ENCODE peak calls at places on chromosomes 5 and 9, in seven cellular contexts. N, P, J, G, F, D and Z are unnamed samples. For H3K4me1, the result is how much of the 10 kb centered on the place peaks cover.

GRCh38 chr5:178483620-178484019 is 106.6 kb downstream of the COL23A1 start:
- DNase-seq in F (no peak), G (no peak), P (peak), N (peak), D (no peak), J (peak), Z (no peak)

GRCh38 chr5:78538240-78538850 is 110.2 kb downstream of the LHFPL2 start:
- DNase-seq in N (no peak), J (no peak), G (no peak), D (no peak), F (no peak), P (no peak), Z (no peak)

GRCh38 chr5:99317136-99317535 is 388.3 kb upstream of the CHD1 start:
- DNase-seq in G (peak), N (no peak), D (no peak), P (no peak), J (no peak), F (no peak), Z (no peak)

GRCh38 chr9:136968333-136969127 is 8.8 kb upstream of the PTGDS start:
- DNase-seq in N (no peak), J (no peak), G (no peak), P (no peak), F (no peak), D (no peak), Z (no peak)

GRCh38 chr5:108046955-108047670 is 334.8 kb downstream of the FBXL17 start:
- DNase-seq in N (no peak), G (no peak), D (no peak), P (no peak), J (no peak), F (no peak), Z (no peak)

GRCh38 chr9:95715911-95716435 is 159.5 kb upstream of the ERCC6L2 start:
- DNase-seq in D (no peak), J (no peak), F (peak), N (no peak), P (no peak), G (no peak), Z (no peak)

GRCh38 chr5:82859439-82860140 is 217.6 kb downstream of the TMEM167A start:
- DNase-seq in N (no peak), P (no peak), G (no peak), D (no peak), J (no peak), F (peak), Z (no peak)

GRCh38 chr9:22244141-22245011 is 202.2 kb upstream of the DMRTA1 start:
- DNase-seq in J (peak), F (peak), D (no peak), N (peak), G (peak), P (no peak), Z (peak)

GRCh38 chr5:74063821-74064598 is 438.0 kb downstream of the ARHGEF28 start:
- DNase-seq in P (no peak), J (no peak), G (peak), N (no peak), F (peak), D (no peak), Z (no peak)

GRCh38 chr5:20678814-20679298 is 690.9 kb upstream of the CDH18 start:
- DNase-seq in N (no peak), P (no peak), J (no peak), F (peak), D (no peak), G (no peak), Z (no peak)

GRCh38 chr9:88106492-88106891 is 31.8 kb downstream of the SPATA31C2 start:
- DNase-seq in J (no peak), D (no peak), N (peak), F (peak), P (no peak), G (no peak), Z (no peak)

GRCh38 chr5:76765249-76765648 is 49.3 kb downstream of the F2R start:
- DNase-seq in P (no peak), N (no peak), J (no peak), F (peak), G (no peak), D (no peak), Z (no peak)

GRCh38 chr5:133336121-133336968 is 276.0 kb downstream of the FSTL4 start:
- DNase-seq in F (no peak), G (no peak), P (no peak), D (no peak), N (peak), J (no peak), Z (peak)

GRCh38 chr9:112711050-112711689 is 6.7 kb downstream of the INIP start:
- DNase-seq in P (no peak), J (peak), G (peak), F (peak), N (no peak), D (no peak), Z (no peak)

GRCh38 chr5:17817946-17818345 is 183.7 kb downstream of the TAF11L14 start:
- DNase-seq in D (no peak), J (no peak), N (no peak), G (no peak), F (peak), P (no peak), Z (no peak)

GRCh38 chr5:140340605-140341004 is 5.8 kb downstream of the HBEGF start:
- DNase-seq in N (no peak), F (no peak), D (no peak), J (no peak), G (no peak), P (no peak), Z (no peak)

GRCh38 chr5:151810449-151810848 is 38.7 kb downstream of the G3BP1 start:
- DNase-seq in J (no peak), F (no peak), N (no peak), D (no peak), P (no peak), G (no peak), Z (no peak)

GRCh38 chr9:130391863-130392262 is 52.9 kb upstream of the ASS1 start:
- DNase-seq in G (no peak), J (no peak), P (no peak), F (no peak), N (no peak), D (no peak), Z (no peak)

GRCh38 chr5:150140830-150141229 is 14.8 kb downstream of the PDGFRB start:
- DNase-seq in G (no peak), P (peak), D (no peak), J (no peak), N (no peak), F (peak), Z (no peak)

GRCh38 chr5:53291528-53291927 is 182.0 kb upstream of the MOCS2 start:
- DNase-seq in J (no peak), N (no peak), P (no peak), G (no peak), D (no peak), F (peak), Z (no peak)

GRCh38 chr5:153999995-154000394 is 38.7 kb downstream of the FAM114A2 start:
- DNase-seq in P (no peak), N (no peak), G (no peak), F (no peak), J (no peak), D (no peak), Z (no peak)

DNA sequence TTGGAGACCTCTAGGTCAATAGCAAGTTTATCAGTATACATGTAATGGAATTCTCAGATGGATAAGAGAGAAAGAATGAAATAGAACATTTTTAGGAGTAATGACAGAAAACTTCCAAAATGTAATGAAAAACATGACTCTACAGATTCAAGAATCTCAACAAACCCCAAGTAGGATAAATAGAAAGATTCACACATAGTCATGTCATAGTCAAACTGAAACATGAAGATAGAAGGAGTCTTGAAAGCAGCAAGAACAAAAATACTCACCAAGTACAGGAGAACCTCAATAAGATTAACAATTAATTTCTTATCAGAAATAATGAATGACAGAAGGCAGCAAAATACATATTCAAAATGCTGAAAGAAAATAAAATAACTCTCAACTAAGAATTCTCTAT is 164.5 kb downstream of the SPATA31D1 start:
- DNase-seq in P (no peak), G (no peak), F (no peak), J (no peak), D (no peak), N (no peak), Z (no peak)
- H3K4me1 ChIP-seq in P (under half), G (under half), F (under half), J (under half), D (under half), N (under half), Z (under half)

GRCh38 chr9:3835393-3835792 is 309.6 kb upstream of the RFX3 start:
- DNase-seq in F (no peak), P (no peak), D (no peak), G (peak), N (no peak), J (no peak), Z (no peak)
- H3K4me3 ChIP-seq in F (no peak), P (no peak), D (no peak), G (no peak), N (no peak), J (no peak), Z (no peak)

GRCh38 chr9:134531251-134531970 is 110.2 kb upstream of the COL5A1 start:
- DNase-seq in P (no peak), J (no peak), N (no peak), D (no peak), F (no peak), G (no peak), Z (no peak)

GRCh38 chr9:134533850-134534585 is 107.6 kb upstream of the COL5A1 start:
- DNase-seq in D (no peak), P (peak), J (no peak), N (no peak), F (no peak), G (no peak), Z (no peak)

GRCh38 chr9:134530724-134531123 is 110.9 kb upstream of the COL5A1 start:
- DNase-seq in D (no peak), G (no peak), J (no peak), P (no peak), F (no peak), N (no peak), Z (no peak)

GRCh38 chr9:134534661-134535080 is 106.9 kb upstream of the COL5A1 start:
- DNase-seq in G (no peak), J (no peak), D (no peak), P (peak), N (no peak), F (peak), Z (peak)

GRCh38 chr9:134532084-134532483 is 109.5 kb upstream of the COL5A1 start:
- DNase-seq in F (no peak), G (no peak), J (no peak), P (no peak), D (no peak), N (no peak), Z (no peak)
- TF ChIP-seq CTCF in F (no peak), G (no peak), J (no peak), P (no peak), D (no peak), N (no peak), Z (no peak)

GRCh38 chr9:81118416-81118815 is 570.9 kb downstream of the TLE1 start:
- DNase-seq in P (no peak), J (no peak), D (no peak), G (no peak), F (peak), N (no peak), Z (no peak)

GRCh38 chr9:81112638-81113037 is 576.7 kb downstream of the TLE1 start:
- DNase-seq in F (no peak), J (no peak), P (no peak), N (no peak), G (no peak), D (no peak), Z (no peak)

GRCh38 chr9:81113408-81114124 is 575.8 kb downstream of the TLE1 start:
- DNase-seq in P (no peak), N (peak), G (no peak), D (no peak), F (no peak), J (peak), Z (no peak)

DNA sequence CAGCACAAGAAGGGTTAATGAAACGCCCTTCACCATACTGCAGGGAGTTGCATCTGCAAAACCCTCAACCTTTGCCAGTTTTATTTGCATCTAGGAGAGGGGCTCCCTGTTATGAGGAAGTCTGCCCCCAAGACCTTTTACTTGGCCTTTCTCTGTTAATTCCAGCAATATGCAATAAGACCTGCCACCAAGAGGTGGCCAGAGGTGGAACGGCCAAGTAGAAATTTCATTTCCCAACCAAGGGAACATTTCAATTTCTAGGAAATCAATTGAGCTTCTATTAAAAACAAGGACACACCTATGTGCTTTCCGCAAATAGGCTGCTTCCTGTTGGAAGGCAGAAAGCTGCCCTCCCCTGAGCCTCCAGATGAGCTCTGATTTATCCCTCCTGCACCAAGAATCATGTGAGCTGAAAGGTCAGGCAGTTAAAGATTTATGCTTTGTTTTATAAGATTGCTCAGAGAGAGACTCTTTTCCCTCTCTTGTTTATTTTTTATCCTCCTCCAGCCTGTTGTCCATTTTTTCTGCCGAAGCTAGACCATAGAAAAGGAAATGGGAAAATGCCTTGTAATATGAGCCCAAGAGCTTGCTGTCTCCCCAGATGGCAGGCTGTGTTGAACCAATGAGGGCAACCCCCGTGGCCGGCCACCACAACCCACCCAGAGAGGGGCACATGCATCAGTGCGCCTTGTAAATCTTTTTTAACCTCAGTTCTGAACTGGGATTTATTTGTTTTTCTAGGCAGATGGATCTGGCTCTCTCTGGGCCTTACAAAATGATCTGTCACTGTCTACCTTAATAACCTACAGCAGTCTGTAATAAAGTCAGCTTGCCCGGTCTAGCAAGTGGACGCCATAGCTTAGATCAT is 572.8 kb downstream of the TLE1 start:
- DNase-seq in J (no peak), F (peak), G (no peak), P (no peak), D (no peak), N (no peak), Z (no peak)
- H3K4me1 ChIP-seq in J (under half), F (under half), G (under half), P (under half), D (under half), N (under half), Z (under half)

GRCh38 chr9:121484659-121485446 is 14.8 kb downstream of the GGTA1 start:
- DNase-seq in D (no peak), N (no peak), F (no peak), G (no peak), P (no peak), J (no peak), Z (no peak)
- H3K4me3 ChIP-seq in D (no peak), N (no peak), F (no peak), G (no peak), P (no peak), J (no peak), Z (no peak)